ENCODE peak calls at places on chromosomes 11 and 22, in eight cellular contexts. D, X, M, E, S, W, V and R are unnamed samples.

GRCh38 chr22:46136539-46137217 is 13.6 kb upstream of the PPARA start:
- DNase-seq in D (no peak), X (no peak), M (no peak), E (no peak), S (no peak), W (no peak), V (peak; percentile 29), R (no peak)

GRCh38 chr11:123450593-123450992 is 20.5 kb downstream of the GRAMD1B start:
- DNase-seq in D (no peak), X (no peak), M (no peak), E (no peak), S (no peak), W (no peak), V (no peak), R (no peak)

GRCh38 chr11:126060651-126061220 is 1.9 kb downstream of the CDON start:
- DNase-seq in D (no peak), X (peak; percentile 32), M (no peak), E (peak; percentile 28), S (no peak), W (peak; percentile 60), V (no peak), R (no peak)

GRCh38 chr22:37331811-37332536 is 49.7 kb downstream of the CYTH4 start:
- DNase-seq in D (no peak), X (no peak), M (peak; percentile 56), E (no peak), S (no peak), W (peak; percentile 9), V (no peak), R (no peak)

GRCh38 chr22:25144522-25144921 is 55.1 kb upstream of the CRYBB3 start:
- DNase-seq in D (no peak), X (no peak), M (no peak), E (no peak), S (no peak), W (no peak), V (no peak), R (no peak)

GRCh38 chr11:4672470-4672869 is 25.2 kb downstream of the OR51E2 start:
- DNase-seq in D (no peak), X (no peak), M (no peak), E (no peak), S (no peak), W (peak; percentile 5), V (no peak), R (no peak)

GRCh38 chr11:118876261-118876660 is 7.4 kb upstream of the CXCR5 start:
- DNase-seq in D (no peak), X (no peak), M (no peak), E (no peak), S (no peak), W (no peak), V (no peak), R (no peak)

GRCh38 chr11:72354356-72355115 is 79.8 kb downstream of the CLPB start:
- DNase-seq in D (no peak), X (no peak), M (no peak), E (peak; percentile 27), S (no peak), W (peak; percentile 30), V (no peak), R (peak; percentile 15)

GRCh38 chr22:27820896-27821866 is 19.6 kb upstream of the MN1 start:
- DNase-seq in D (no peak), X (peak; percentile 57), M (no peak), E (no peak), S (no peak), W (no peak), V (peak; percentile 36), R (no peak)

GRCh38 chr11:6203327-6203726 is 2.0 kb upstream of the C11orf42 start:
- DNase-seq in D (no peak), X (no peak), M (no peak), E (no peak), S (peak; percentile 87), W (no peak), V (no peak), R (no peak)

GRCh38 chr22:42396621-42397331 is 35.4 kb downstream of the NFAM1 start:
- DNase-seq in D (peak; percentile 3), X (no peak), M (peak; percentile 74), E (no peak), S (peak; percentile 10), W (no peak), V (no peak), R (peak; percentile 58)

GRCh38 chr22:45537734-45538181 is 35.1 kb downstream of the FBLN1 start:
- DNase-seq in D (no peak), X (no peak), M (no peak), E (peak; percentile 63), S (no peak), W (no peak), V (peak; percentile 66), R (no peak)

GRCh38 chr11:1776331-1776851 is 12.7 kb upstream of the CTSD start:
- DNase-seq in D (no peak), X (no peak), M (no peak), E (no peak), S (no peak), W (no peak), V (no peak), R (no peak)

GRCh38 chr11:130706572-130706971 is 209.7 kb downstream of the SNX19 start:
- DNase-seq in D (no peak), X (no peak), M (no peak), E (no peak), S (no peak), W (no peak), V (no peak), R (no peak)

GRCh38 chr22:40436460-40437431 is 66.4 kb downstream of the SGSM3 start:
- DNase-seq in D (peak; percentile 53), X (peak; percentile 68), M (peak; percentile 95), E (peak; percentile 74), S (peak; percentile 84), W (peak; percentile 66), V (peak; percentile 39), R (peak; percentile 79)

GRCh38 chr11:3195251-3196160 is 23.1 kb downstream of the MRGPRG start:
- DNase-seq in D (peak; percentile 6), X (no peak), M (no peak), E (no peak), S (no peak), W (no peak), V (no peak), R (peak; percentile 49)

GRCh38 chr11:68983816-68984215 is 3.0 kb upstream of the MRGPRD start:
- DNase-seq in D (no peak), X (no peak), M (no peak), E (no peak), S (no peak), W (no peak), V (no peak), R (no peak)

GRCh38 chr11:94303884-94304459 is 408 bp upstream of the IZUMO1R start:
- DNase-seq in D (no peak), X (no peak), M (no peak), E (no peak), S (no peak), W (no peak), V (no peak), R (no peak)

GRCh38 chr11:77442394-77443053 is 31.4 kb downstream of the PAK1 start:
- DNase-seq in D (no peak), X (no peak), M (no peak), E (no peak), S (peak; percentile 70), W (no peak), V (no peak), R (no peak)

GRCh38 chr11:57644748-57645715 is 4.7 kb downstream of the YPEL4 start:
- DNase-seq in D (peak; percentile 71), X (peak; percentile 92), M (peak; percentile 86), E (peak; percentile 90), S (peak; percentile 76), W (peak; percentile 88), V (peak; percentile 87), R (peak; percentile 97)

GRCh38 chr11:14908214-14908880 is 16.3 kb upstream of the CYP2R1 start:
- DNase-seq in D (peak; percentile 51), X (peak; percentile 61), M (peak; percentile 56), E (peak; percentile 70), S (peak; percentile 60), W (peak; percentile 61), V (peak; percentile 55), R (peak; percentile 70)

GRCh38 chr11:126469308-126469707 is 113.8 kb downstream of the ST3GAL4 start:
- DNase-seq in D (no peak), X (no peak), M (no peak), E (no peak), S (no peak), W (no peak), V (no peak), R (no peak)

GRCh38 chr11:10413268-10413667 is 41.8 kb upstream of the AMPD3 start:
- DNase-seq in D (peak; percentile 28), X (no peak), M (peak; percentile 69), E (no peak), S (peak; percentile 86), W (peak; percentile 62), V (no peak), R (no peak)

GRCh38 chr11:117523680-117524079 is 196.0 kb downstream of the CEP164 start:
- DNase-seq in D (no peak), X (no peak), M (no peak), E (no peak), S (no peak), W (peak; percentile 12), V (no peak), R (no peak)

GRCh38 chr11:127866109-127866508 is 721.2 kb downstream of the ETS1 start:
- DNase-seq in D (no peak), X (no peak), M (no peak), E (no peak), S (no peak), W (no peak), V (no peak), R (no peak)

GRCh38 chr11:127862406-127862805 is 725.0 kb downstream of the ETS1 start:
- DNase-seq in D (no peak), X (no peak), M (no peak), E (no peak), S (no peak), W (peak; percentile 19), V (no peak), R (peak; percentile 23)

GRCh38 chr11:127859941-127860354 is 727.4 kb downstream of the ETS1 start:
- DNase-seq in D (no peak), X (no peak), M (no peak), E (peak; percentile 36), S (no peak), W (peak; percentile 49), V (no peak), R (no peak)

GRCh38 chr11:127864861-127865260 is 722.5 kb downstream of the ETS1 start:
- DNase-seq in D (no peak), X (no peak), M (no peak), E (no peak), S (no peak), W (no peak), V (peak; percentile 23), R (no peak)
- TF ChIP-seq CTCF in D (no peak), X (no peak), M (no peak), E (no peak), S (no peak), W (no peak), V (no peak), R (no peak)

GRCh38 chr11:105612766-105613165 is 2.9 kb downstream of the GRIA4 start:
- DNase-seq in D (no peak), X (no peak), M (no peak), E (no peak), S (no peak), W (no peak), V (no peak), R (no peak)
- TF ChIP-seq EZH2phosphoT487 in D (no peak), X (no peak), M (no peak), E (no peak), S (no peak), W (no peak), V (no peak), R (no peak)

GRCh38 chr11:31798057-31799035 is 12.8 kb downstream of the PAX6 start:
- DNase-seq in D (no peak), X (peak; percentile 94), M (no peak), E (no peak), S (no peak), W (no peak), V (peak; percentile 67), R (peak; percentile 92)
- TF ChIP-seq CTCF in D (no peak), X (peak; percentile 65), M (no peak), E (peak; percentile 37), S (no peak), W (no peak), V (peak; percentile 54), R (peak; percentile 60)

GRCh38 chr11:65442952-65443351 is 20.4 kb downstream of the NEAT1 start:
- DNase-seq in D (no peak), X (no peak), M (no peak), E (no peak), S (no peak), W (peak; percentile 2), V (no peak), R (no peak)
- TF ChIP-seq EZH2phosphoT487 in D (no peak), X (no peak), M (no peak), E (no peak), S (no peak), W (no peak), V (no peak), R (no peak)